ENCODE peak calls at places on chromosomes 3 and 15, in seven cellular contexts. Q is H9, C is neuronal stem cell, A is mesendoderm, L is H1, K is mesenchymal stem cell, U is trophoblast cell. B is an unnamed sample.
A peak's percentile ranks its signal among the peaks of the same experiment; 100 is the strongest.

GRCh38 chr3:52983828-52984227 is 62.0 kb downstream of the SFMBT1 start:
- DNase-seq in C (no peak), Q (no peak), K (no peak), L (no peak), A (no peak), U (no peak), B (no peak)

GRCh38 chr3:31356941-31357340 is 175.8 kb upstream of the STT3B start:
- DNase-seq in U (peak; percentile 93), Q (peak; percentile 49), A (peak; percentile 48), C (no peak), L (no peak), K (no peak), B (peak; percentile 33)

GRCh38 chr15:39336926-39337325 is 244.0 kb upstream of the THBS1 start:
- DNase-seq in K (peak; percentile 66), A (no peak), L (no peak), C (no peak), Q (no peak), U (no peak), B (no peak)

GRCh38 chr15:31457161-31457560 is 130.5 kb downstream of the KLF13 start:
- DNase-seq in C (no peak), Q (no peak), A (no peak), L (no peak), K (no peak), U (no peak), B (no peak)

GRCh38 chr15:77295446-77295845 is 124.5 kb downstream of the PEAK1 start:
- DNase-seq in A (no peak), C (no peak), K (peak; percentile 55), Q (no peak), L (no peak), U (peak; percentile 62), B (peak; percentile 87)

GRCh38 chr3:120475722-120476385 is 25.1 kb upstream of the FSTL1 start:
- DNase-seq in U (peak; percentile 76), L (no peak), K (no peak), A (no peak), C (no peak), Q (no peak), B (peak; percentile 54)

GRCh38 chr3:86960551-86960950 is 30.4 kb downstream of the VGLL3 start:
- DNase-seq in C (no peak), K (peak; percentile 22), Q (no peak), U (no peak), A (no peak), L (no peak), B (no peak)

GRCh38 chr3:5798809-5799208 is 611.3 kb downstream of the EDEM1 start:
- DNase-seq in C (no peak), L (no peak), A (no peak), Q (no peak), U (peak; percentile 91), K (peak; percentile 6), B (no peak)

GRCh38 chr3:132486086-132486485 is 68.8 kb downstream of the DNAJC13 start:
- DNase-seq in L (no peak), K (no peak), A (no peak), Q (no peak), U (no peak), C (no peak), B (peak; percentile 17)

GRCh38 chr3:5058463-5058862 is 63.6 kb upstream of the ARL8B start:
- DNase-seq in C (no peak), U (no peak), K (peak; percentile 41), L (no peak), A (no peak), Q (no peak), B (peak; percentile 40)

GRCh38 chr15:65163041-65163440 is 22.1 kb downstream of the CLPX start:
- DNase-seq in U (peak; percentile 13), Q (no peak), K (no peak), L (no peak), C (no peak), A (no peak), B (peak; percentile 55)

GRCh38 chr3:141963301-141963700 is 86.9 kb downstream of the ATP1B3 start:
- DNase-seq in L (no peak), Q (no peak), C (no peak), A (no peak), U (no peak), K (no peak), B (peak; percentile 55)

GRCh38 chr3:31486865-31487533 is 45.7 kb upstream of the STT3B start:
- DNase-seq in A (no peak), L (no peak), C (no peak), U (no peak), K (no peak), Q (no peak), B (no peak)

GRCh38 chr3:14539384-14540208 is 546 bp downstream of the GRIP2 start:
- DNase-seq in L (no peak), U (no peak), Q (no peak), C (no peak), K (no peak), A (no peak), B (no peak)
- H3K18ac ChIP-seq in L (no peak overlapping the region), U (no peak overlapping the region), Q (no peak overlapping the region), C (peak overlapping the region; percentile 67), K (no peak overlapping the region), A (no peak overlapping the region), B (no peak overlapping the region)

DNA sequence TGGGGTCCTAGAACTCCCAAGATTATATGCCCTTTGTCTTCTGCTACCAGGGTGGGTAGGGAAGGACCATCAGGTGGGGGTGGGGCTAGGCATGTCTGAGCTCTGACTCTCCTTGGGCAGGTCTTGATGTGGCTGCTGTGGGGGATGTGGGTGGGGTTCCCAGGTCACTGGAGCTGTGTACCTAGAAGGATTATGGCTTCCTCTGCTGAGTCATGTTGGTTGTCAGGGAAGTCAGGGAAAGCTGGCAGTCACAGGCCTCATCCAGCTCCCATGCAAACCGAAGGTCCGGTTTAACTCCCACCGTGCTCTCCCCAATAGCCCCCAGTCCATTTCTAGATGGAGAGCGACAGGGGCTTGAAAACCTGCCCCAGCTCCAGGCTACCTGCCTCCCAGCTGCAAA is 35.2 kb downstream of the EID1 start:
- DNase-seq in L (no peak), K (no peak), U (no peak), C (no peak), Q (no peak), A (peak; percentile 15), B (no peak)
- H3K18ac ChIP-seq in L (no peak overlapping the region), K (peak overlapping the region; percentile 34), U (no peak overlapping the region), C (peak overlapping the region; percentile 35), Q (no peak overlapping the region), A (no peak overlapping the region), B (no peak overlapping the region)

DNA sequence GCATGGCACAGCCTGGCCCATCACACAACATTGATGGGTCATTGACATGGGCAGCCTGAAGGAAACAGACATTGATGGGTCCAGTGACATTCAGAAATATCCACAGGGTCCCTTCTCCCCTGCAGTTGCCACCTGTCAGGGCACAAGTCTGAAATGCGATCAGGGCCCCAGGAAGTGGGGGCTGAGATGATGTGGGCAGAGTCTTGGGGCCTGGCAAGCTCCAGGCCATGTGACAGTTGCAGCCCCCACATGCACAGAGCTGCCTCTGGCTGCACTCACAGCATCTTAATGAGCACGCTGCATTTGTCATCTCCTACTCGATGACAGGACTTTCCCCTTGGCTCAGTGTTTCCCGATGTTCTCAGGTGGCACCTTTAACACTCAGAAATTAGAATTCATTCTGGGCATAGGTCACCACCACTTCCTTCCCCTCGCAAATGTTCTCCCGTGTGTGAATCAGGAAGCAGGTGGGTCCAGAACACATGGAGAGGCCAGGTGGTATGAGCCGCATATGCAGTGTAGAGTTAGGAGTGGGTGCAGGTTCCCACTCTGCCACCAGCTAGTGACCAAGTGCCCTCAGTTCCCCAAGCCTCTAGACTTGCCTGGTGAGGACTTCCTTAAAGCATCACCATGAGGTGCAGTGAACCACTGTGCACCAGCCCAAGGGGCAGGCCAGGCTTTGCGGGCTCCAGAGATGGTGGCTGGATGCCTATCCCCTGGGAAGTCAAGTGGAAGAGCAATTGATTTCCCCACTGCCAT is 1.6 kb upstream of the TXNRD3 start:
- DNase-seq in L (no peak), U (no peak), A (no peak), C (no peak), Q (no peak), K (no peak), B (no peak)
- H3K18ac ChIP-seq in L (no peak overlapping the region), U (no peak overlapping the region), A (no peak overlapping the region), C (no peak overlapping the region), Q (no peak overlapping the region), K (no peak overlapping the region), B (no peak overlapping the region)

GRCh38 chr3:56456117-56456516 is 12.2 kb downstream of the ERC2 start:
- DNase-seq in Q (no peak), U (no peak), L (no peak), C (no peak), A (no peak), K (no peak), B (no peak)

GRCh38 chr3:56459719-56460118 is 8.5 kb downstream of the ERC2 start:
- DNase-seq in C (no peak), K (no peak), A (peak; percentile 4), L (no peak), U (no peak), Q (no peak), B (no peak)
- H3K18ac ChIP-seq in C (no peak overlapping the region), K (no peak overlapping the region), A (no peak overlapping the region), L (no peak overlapping the region), U (no peak overlapping the region), Q (no peak overlapping the region), B (no peak overlapping the region)

B was measured in IMR-90.